ENCODE peak calls at places on chromosomes 11 and 22, in nine cellular contexts. B is IMR-90; J is psoas muscle; H is astrocyte of the spinal cord; R is fibroblast of mammary gland; Y is CD8-positive, alpha-beta T cell; Q is choroid plexus epithelial cell; F is heart right ventricle; A is fibroblast of villous mesenchyme. E is an unnamed sample.

GRCh38 chr11:128985880-128986279 is 43.2 kb upstream of the TP53AIP1 start:
- DNase-seq in B (no peak), J (no peak), H (no peak), R (no peak), Y (no peak), Q (no peak), F (no peak), A (no peak), E (no peak)

GRCh38 chr11:92707173-92707619 is 262.3 kb upstream of the MTNR1B start:
- DNase-seq in B (no peak), J (no peak), H (no peak), R (no peak), Y (no peak), Q (peak; percentile 1), F (no peak), A (no peak), E (peak; percentile 98)

GRCh38 chr22:18057568-18058209 is 20.1 kb upstream of the PEX26 start:
- DNase-seq in B (peak; percentile 100), J (peak; percentile 71), H (peak; percentile 98), R (peak; percentile 100), Y (no peak), Q (peak; percentile 98), F (peak; percentile 76), A (peak; percentile 96), E (peak; percentile 98)

GRCh38 chr11:69634590-69634989 is 6.4 kb upstream of the CCND1 start:
- DNase-seq in B (no peak), J (no peak), H (no peak), R (no peak), Y (no peak), Q (no peak), F (no peak), A (no peak), E (no peak)

GRCh38 chr22:36399473-36399780 is 11.7 kb upstream of the MYH9 start:
- DNase-seq in B (no peak), J (no peak), H (no peak), R (no peak), Y (no peak), Q (no peak), F (no peak), A (no peak), E (no peak)

GRCh38 chr11:79431535-79431934 is 9.3 kb downstream of the TENM4 start:
- DNase-seq in B (peak; percentile 89), J (no peak), H (peak; percentile 59), R (peak; percentile 94), Y (no peak), Q (no peak), F (no peak), A (no peak), E (peak; percentile 92)

GRCh38 chr22:35544810-35545209 is 4.2 kb downstream of the RASD2 start:
- DNase-seq in B (no peak), J (no peak), H (no peak), R (no peak), Y (no peak), Q (no peak), F (no peak), A (no peak), E (no peak)

GRCh38 chr11:43574949-43575915 is 105.3 kb upstream of the HSD17B12 start:
- DNase-seq in B (peak; percentile 82), J (no peak), H (peak; percentile 25), R (peak; percentile 77), Y (no peak), Q (peak; percentile 53), F (no peak), A (peak; percentile 50), E (peak; percentile 26)

GRCh38 chr11:23778971-23779370 is 717.9 kb upstream of the LUZP2 start:
- DNase-seq in B (peak; percentile 32), J (no peak), H (peak; percentile 51), R (peak; percentile 24), Y (no peak), Q (peak; percentile 56), F (no peak), A (no peak), E (no peak)

GRCh38 chr11:58905716-58906547 is 33.4 kb upstream of the GLYATL1 start:
- DNase-seq in B (peak; percentile 91), J (peak; percentile 54), H (peak; percentile 92), R (peak; percentile 91), Y (no peak), Q (peak; percentile 88), F (peak; percentile 64), A (peak; percentile 67), E (peak; percentile 82)

DNA sequence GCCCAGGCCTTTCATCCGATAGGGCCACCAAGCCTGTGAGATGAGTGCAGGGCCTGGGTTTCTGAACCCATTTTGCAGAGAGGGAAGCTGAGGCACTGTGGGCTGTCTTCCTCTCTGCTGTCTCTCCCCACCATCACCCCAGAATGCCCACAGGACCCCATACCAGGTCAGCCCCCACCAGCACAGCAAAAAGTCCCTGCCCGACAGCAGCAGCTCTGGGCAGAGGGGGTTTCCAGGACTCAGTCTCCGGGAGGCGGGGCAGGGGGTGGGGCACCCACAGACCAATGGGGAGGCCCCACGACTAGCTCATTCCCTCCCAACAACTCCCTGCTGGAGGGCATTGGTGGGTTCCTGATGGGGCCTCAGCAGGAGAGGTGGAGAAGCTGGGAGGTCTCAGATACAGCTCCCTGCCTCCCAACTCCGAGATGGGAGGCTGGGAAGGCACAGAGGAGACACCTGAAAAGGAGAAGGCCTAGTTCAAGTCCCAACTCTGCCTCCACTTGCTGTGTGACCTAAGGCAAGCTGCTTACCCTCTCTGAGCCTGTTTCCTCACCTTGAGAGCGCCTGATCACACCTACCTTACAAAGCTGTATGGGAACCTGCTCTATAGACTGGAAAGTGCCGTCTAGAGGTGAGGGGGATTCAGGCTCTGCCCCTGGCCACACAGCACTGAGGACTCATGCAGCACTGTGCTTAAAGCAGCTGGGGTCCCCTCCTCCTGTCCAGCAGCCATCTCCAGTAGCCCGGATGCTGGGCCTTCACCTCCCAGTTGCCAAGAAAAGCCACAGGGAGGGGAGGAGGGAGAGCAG is 3.5 kb downstream of the CBX7 start:
- DNase-seq in B (no peak), J (peak; percentile 72), H (no peak), R (no peak), Y (peak; percentile 68), Q (peak; percentile 32), F (no peak), A (no peak), E (no peak)
- H3K4me3 ChIP-seq in B (no peak overlapping the region), J (no peak overlapping the region), H (no peak overlapping the region), R (no peak overlapping the region), Y (no peak overlapping the region), Q (no peak overlapping the region), F (no peak overlapping the region), A (no peak overlapping the region), E (no peak overlapping the region)

GRCh38 chr22:27512283-27512761 is 289.2 kb downstream of the MN1 start:
- DNase-seq in B (peak; percentile 97), J (peak; percentile 64), H (peak; percentile 95), R (peak; percentile 94), Y (no peak), Q (peak; percentile 95), F (peak; percentile 90), A (peak; percentile 90), E (peak; percentile 100)
- H3K4me3 ChIP-seq in B (no peak overlapping the region), J (no peak overlapping the region), H (no peak overlapping the region), R (no peak overlapping the region), Y (no peak overlapping the region), Q (no peak overlapping the region), F (no peak overlapping the region), A (no peak overlapping the region), E (no peak overlapping the region)

GRCh38 chr22:21032843-21033688 is 705 bp upstream of the SLC7A4 start:
- DNase-seq in B (no peak), J (no peak), H (no peak), R (no peak), Y (no peak), Q (no peak), F (no peak), A (no peak), E (no peak)

GRCh38 chr22:21032037-21032842 is at the start of gene SLC7A4:
- DNase-seq in B (no peak), J (no peak), H (no peak), R (no peak), Y (no peak), Q (no peak), F (no peak), A (peak; percentile 21), E (no peak)

GRCh38 chr22:21030032-21030431 is 2.3 kb downstream of the SLC7A4 start:
- DNase-seq in B (no peak), J (no peak), H (no peak), R (no peak), Y (no peak), Q (no peak), F (no peak), A (no peak), E (no peak)

GRCh38 chr22:21030621-21031544 is 1.5 kb downstream of the SLC7A4 start:
- DNase-seq in B (no peak), J (no peak), H (no peak), R (no peak), Y (no peak), Q (no peak), F (no peak), A (no peak), E (no peak)

DNA sequence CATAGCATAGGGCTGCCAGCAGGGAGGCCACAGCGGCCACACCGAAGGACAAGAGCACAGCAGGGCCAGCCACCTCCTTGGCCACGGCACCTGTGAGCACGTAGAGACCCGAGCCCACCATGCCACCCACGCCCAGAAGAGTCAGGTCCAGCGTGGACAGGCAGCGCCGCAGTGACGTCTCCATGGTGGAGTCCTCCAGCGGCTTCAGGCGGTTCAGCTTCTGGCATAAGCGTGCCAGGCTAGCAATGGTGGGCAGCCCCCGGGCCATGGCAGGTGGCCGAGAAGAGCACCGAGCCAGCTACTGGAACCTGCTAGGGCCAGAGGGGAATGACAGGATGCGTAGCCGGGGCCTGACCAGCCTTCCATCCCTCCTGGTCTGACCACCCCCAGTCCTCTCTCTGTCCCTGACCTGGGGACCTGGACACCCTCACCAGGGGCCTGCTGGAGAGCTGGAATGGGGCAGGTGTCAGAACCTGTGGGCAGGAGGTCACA is 770 bp downstream of the SLC7A4 start:
- DNase-seq in B (no peak), J (no peak), H (no peak), R (no peak), Y (no peak), Q (no peak), F (no peak), A (no peak), E (no peak)
- H3K4me3 ChIP-seq in B (no peak overlapping the region), J (peak overlapping the region; percentile 54), H (no peak overlapping the region), R (no peak overlapping the region), Y (peak overlapping the region; percentile 37), Q (no peak overlapping the region), F (no peak overlapping the region), A (peak overlapping the region; percentile 43), E (no peak overlapping the region)

GRCh38 chr11:45919806-45920530 is 2.3 kb upstream of the PEX16 start:
- DNase-seq in B (no peak), J (peak; percentile 12), H (no peak), R (no peak), Y (no peak), Q (no peak), F (peak; percentile 59), A (no peak), E (no peak)

GRCh38 chr11:45924036-45924915 is 1.8 kb downstream of the LARGE2 start:
- DNase-seq in B (no peak), J (no peak), H (no peak), R (no peak), Y (no peak), Q (no peak), F (no peak), A (no peak), E (no peak)

GRCh38 chr11:45920531-45921477 is 1.7 kb upstream of the LARGE2 start:
- DNase-seq in B (no peak), J (peak; percentile 2), H (no peak), R (no peak), Y (no peak), Q (no peak), F (no peak), A (no peak), E (no peak)

GRCh38 chr11:45922425-45923082 is at the start of gene LARGE2:
- DNase-seq in B (no peak), J (no peak), H (no peak), R (no peak), Y (no peak), Q (no peak), F (no peak), A (no peak), E (peak; percentile 47)

GRCh38 chr11:45921561-45922424 is 663 bp upstream of the LARGE2 start:
- DNase-seq in B (no peak), J (peak; percentile 14), H (no peak), R (no peak), Y (no peak), Q (no peak), F (no peak), A (no peak), E (no peak)
- H3K4me3 ChIP-seq in B (no peak overlapping the region), J (peak overlapping the region; percentile 52), H (no peak overlapping the region), R (no peak overlapping the region), Y (peak overlapping the region; percentile 48), Q (no peak overlapping the region), F (peak overlapping the region; percentile 39), A (no peak overlapping the region), E (peak overlapping the region; percentile 4)

E was measured in epithelial cell of esophagus.